ENCODE peak calls at places on chromosomes 11 and 22, in four cellular contexts. C is iPS-NIHi11, A is T follicular helper cell, R is HepG2. L is an unnamed sample.

GRCh38 chr11:78039919-78040671 is 17.0 kb upstream of the KCTD14 start:
- DNase-seq in C (no peak), A (no peak), R (peak), L (no peak)

GRCh38 chr11:102226702-102227101 is 90.6 kb upstream of the BIRC3 start:
- DNase-seq in C (no peak), A (no peak), R (no peak), L (no peak)

GRCh38 chr11:67013511-67014045 is 9.4 kb upstream of the SYT12 start:
- DNase-seq in C (no peak), A (no peak), R (no peak), L (no peak)

GRCh38 chr11:123249354-123249753 is 54.3 kb upstream of the CLMP start:
- DNase-seq in C (no peak), A (no peak), R (no peak), L (no peak)

GRCh38 chr11:45959851-45960250 is 37.4 kb downstream of the LARGE2 start:
- DNase-seq in C (no peak), A (no peak), R (no peak), L (no peak)

GRCh38 chr22:28155808-28156207 is 236.8 kb upstream of the PITPNB start:
- DNase-seq in C (no peak), A (no peak), R (no peak), L (no peak)

GRCh38 chr11:61026121-61027031 is 54.9 kb downstream of the CD6 start:
- DNase-seq in C (no peak), A (peak), R (no peak), L (no peak)

GRCh38 chr11:61629082-61629481 is 48.2 kb upstream of the SYT7 start:
- DNase-seq in C (no peak), A (no peak), R (no peak), L (no peak)

GRCh38 chr11:44162004-44162403 is 66.5 kb downstream of the EXT2 start:
- DNase-seq in C (no peak), A (no peak), R (no peak), L (no peak)

GRCh38 chr11:18329196-18329870 is 7.0 kb downstream of the GTF2H1 start:
- DNase-seq in C (no peak), A (no peak), R (no peak), L (no peak)

GRCh38 chr11:67367836-67368227 is 5.6 kb downstream of the CLCF1 start:
- DNase-seq in C (no peak), A (no peak), R (no peak), L (no peak)

GRCh38 chr11:131235328-131236298 is 134.8 kb upstream of the NTM start:
- DNase-seq in C (peak), A (no peak), R (no peak), L (no peak)

GRCh38 chr22:35547993-35548761 is 7.5 kb downstream of the RASD2 start:
- DNase-seq in C (peak), A (no peak), R (no peak), L (no peak)

GRCh38 chr22:50201191-50202129 is 649 bp downstream of the SELENOO start:
- DNase-seq in C (peak), A (no peak), R (peak), L (no peak)

GRCh38 chr11:119087747-119088241 is 3.1 kb downstream of the HMBS start:
- DNase-seq in C (no peak), A (no peak), R (no peak), L (no peak)

GRCh38 chr11:91220476-91221202 is 997.8 kb upstream of the CHORDC1 start:
- DNase-seq in C (no peak), A (no peak), R (no peak), L (no peak)

GRCh38 chr11:118789501-118790356 is 1.2 kb downstream of the DDX6 start:
- DNase-seq in C (peak), A (peak), R (no peak), L (peak)

GRCh38 chr11:71294846-71295600 is 42.6 kb upstream of the SHANK2 start:
- DNase-seq in C (no peak), A (no peak), R (no peak), L (no peak)

GRCh38 chr11:71204294-71204693 is 48.1 kb downstream of the SHANK2 start:
- DNase-seq in C (no peak), A (no peak), R (no peak), L (no peak)

GRCh38 chr11:116525961-116526495 is 246.8 kb downstream of the BUD13 start:
- DNase-seq in C (no peak), A (no peak), R (no peak), L (no peak)

GRCh38 chr22:31097941-31098632 is 9.3 kb downstream of the SELENOM start:
- DNase-seq in C (no peak), A (no peak), R (no peak), L (no peak)

GRCh38 chr11:26276798-26277424 is 55.0 kb upstream of the ANO3 start:
- DNase-seq in C (peak), A (peak), R (peak), L (no peak)

GRCh38 chr11:88552377-88553029 is 215.0 kb upstream of the CTSC start:
- DNase-seq in C (peak), A (peak), R (peak), L (peak)

GRCh38 chr11:12050911-12051667 is 42.7 kb upstream of the DKK3 start:
- DNase-seq in C (no peak), A (no peak), R (no peak), L (no peak)

GRCh38 chr22:44711701-44712100 is 9.7 kb downstream of the PRR5 start:
- DNase-seq in C (no peak), A (no peak), R (no peak), L (no peak)

GRCh38 chr22:37931893-37932389 is 21.5 kb downstream of the C22orf23 start:
- DNase-seq in C (no peak), A (no peak), R (no peak), L (no peak)

GRCh38 chr11:24754406-24754805 is 257.6 kb downstream of the LUZP2 start:
- DNase-seq in C (no peak), A (no peak), R (no peak), L (no peak)

GRCh38 chr11:98740335-98740734 is 280.4 kb upstream of the CNTN5 start:
- DNase-seq in C (no peak), A (no peak), R (no peak), L (no peak)

GRCh38 chr11:69950120-69950519 is 128.0 kb upstream of the ANO1 start:
- DNase-seq in C (peak), A (no peak), R (peak), L (no peak)

GRCh38 chr11:17519031-17519430 is 25.2 kb downstream of the USH1C start:
- DNase-seq in C (peak), A (no peak), R (no peak), L (no peak)